ENCODE peak calls at places on chromosomes 13 and 19, in seven cellular contexts. K is IMR-90, Z is mesendoderm, B is neuronal stem cell, E is mesenchymal stem cell, J is H1, U is trophoblast cell. C is an unnamed sample.

GRCh38 chr13:99968521-99969367 is 2.8 kb downstream of the ZIC5 start:
- DNase-seq in K (no peak), Z (peak; percentile 79), B (no peak), E (no peak), J (no peak), U (no peak), C (peak; percentile 39)

GRCh38 chr19:13428352-13428751 is 77.9 kb downstream of the CACNA1A start:
- DNase-seq in K (peak; percentile 17), Z (peak; percentile 33), B (no peak), E (no peak), J (no peak), U (no peak), C (peak; percentile 38)

GRCh38 chr19:7916137-7916907 is 1.7 kb downstream of the TGFBR3L start:
- DNase-seq in K (no peak), Z (peak; percentile 29), B (no peak), E (peak; percentile 23), J (no peak), U (no peak), C (peak; percentile 59)

GRCh38 chr19:57720878-57721277 is 6.5 kb downstream of the ZNF671 start:
- DNase-seq in K (no peak), Z (no peak), B (no peak), E (no peak), J (no peak), U (no peak), C (no peak)

GRCh38 chr13:61700663-61701062 is 285.0 kb upstream of the PCDH20 start:
- DNase-seq in K (no peak), Z (no peak), B (no peak), E (no peak), J (no peak), U (no peak), C (no peak)

GRCh38 chr19:14146789-14147216 is 10.4 kb upstream of the ASF1B start:
- DNase-seq in K (peak; percentile 84), Z (no peak), B (no peak), E (peak; percentile 65), J (no peak), U (peak; percentile 88), C (no peak)

GRCh38 chr13:109380457-109380856 is 405.9 kb downstream of the IRS2 start:
- DNase-seq in K (no peak), Z (no peak), B (no peak), E (no peak), J (no peak), U (no peak), C (no peak)

GRCh38 chr13:106721599-106721998 is 153.7 kb upstream of the ARGLU1 start:
- DNase-seq in K (no peak), Z (no peak), B (no peak), E (no peak), J (no peak), U (no peak), C (no peak)

GRCh38 chr19:28449803-28450202 is 763.1 kb downstream of the UQCRFS1 start:
- DNase-seq in K (no peak), Z (no peak), B (no peak), E (no peak), J (no peak), U (no peak), C (no peak)

GRCh38 chr19:751501-752341 is 809 bp downstream of the MISP start:
- DNase-seq in K (peak; percentile 87), Z (peak; percentile 44), B (no peak), E (peak; percentile 88), J (no peak), U (peak; percentile 67), C (peak; percentile 31)

GRCh38 chr13:53732664-53733063 is 704.1 kb downstream of the OLFM4 start:
- DNase-seq in K (no peak), Z (no peak), B (no peak), E (no peak), J (no peak), U (no peak), C (no peak)

GRCh38 chr13:110186221-110186838 is 120.6 kb downstream of the COL4A1 start:
- DNase-seq in K (no peak), Z (peak; percentile 84), B (no peak), E (no peak), J (no peak), U (no peak), C (no peak)

GRCh38 chr19:20513179-20513934 is 52.2 kb downstream of the ZNF737 start:
- DNase-seq in K (no peak), Z (peak; percentile 38), B (no peak), E (no peak), J (no peak), U (no peak), C (no peak)

GRCh38 chr19:35468637-35469036 is 20.6 kb downstream of the FFAR2 start:
- DNase-seq in K (no peak), Z (peak; percentile 81), B (no peak), E (peak; percentile 33), J (no peak), U (no peak), C (peak; percentile 70)

GRCh38 chr19:57830071-57830602 is at the start of gene ZNF587B:
- DNase-seq in K (peak; percentile 74), Z (peak; percentile 100), B (peak; percentile 85), E (peak; percentile 88), J (peak; percentile 77), U (peak; percentile 98), C (peak; percentile 96)

GRCh38 chr19:16025108-16026101 is 50.9 kb upstream of the TPM4 start:
- DNase-seq in K (peak; percentile 70), Z (peak; percentile 54), B (no peak), E (peak; percentile 31), J (no peak), U (peak; percentile 42), C (peak; percentile 82)

GRCh38 chr19:16670291-16670690 is 9.4 kb downstream of the TMEM38A start:
- DNase-seq in K (no peak), Z (no peak), B (no peak), E (no peak), J (no peak), U (peak; percentile 40), C (no peak)

GRCh38 chr13:92807343-92807742 is 419.3 kb upstream of the GPC6 start:
- DNase-seq in K (peak; percentile 26), Z (no peak), B (no peak), E (no peak), J (no peak), U (no peak), C (no peak)

GRCh38 chr19:46674416-46675178 is 13.6 kb upstream of the DACT3 start:
- DNase-seq in K (peak; percentile 7), Z (peak; percentile 87), B (no peak), E (no peak), J (no peak), U (no peak), C (peak; percentile 94)

GRCh38 chr19:50629801-50630200 is 9.9 kb downstream of the SYT3 start:
- DNase-seq in K (no peak), Z (no peak), B (no peak), E (no peak), J (no peak), U (no peak), C (no peak)

GRCh38 chr19:6801397-6802086 is 29.0 kb downstream of the VAV1 start:
- DNase-seq in K (no peak), Z (peak; percentile 62), B (no peak), E (no peak), J (no peak), U (peak; percentile 11), C (peak; percentile 73)
- H3K23ac ChIP-seq in K (no peak overlapping the region), Z (no peak overlapping the region), B (no peak overlapping the region), E (no peak overlapping the region), J (no peak overlapping the region), U (no peak overlapping the region), C (no peak overlapping the region)

GRCh38 chr13:52104624-52105023 is 24.2 kb downstream of the NEK5 start:
- DNase-seq in K (peak; percentile 7), Z (no peak), B (no peak), E (no peak), J (no peak), U (no peak), C (no peak)

GRCh38 chr13:52109096-52109495 is 19.8 kb downstream of the NEK5 start:
- DNase-seq in K (no peak), Z (peak; percentile 45), B (no peak), E (no peak), J (no peak), U (no peak), C (no peak)

GRCh38 chr13:52103386-52103785 is 25.5 kb downstream of the NEK5 start:
- DNase-seq in K (no peak), Z (no peak), B (no peak), E (no peak), J (no peak), U (peak; percentile 51), C (no peak)

DNA sequence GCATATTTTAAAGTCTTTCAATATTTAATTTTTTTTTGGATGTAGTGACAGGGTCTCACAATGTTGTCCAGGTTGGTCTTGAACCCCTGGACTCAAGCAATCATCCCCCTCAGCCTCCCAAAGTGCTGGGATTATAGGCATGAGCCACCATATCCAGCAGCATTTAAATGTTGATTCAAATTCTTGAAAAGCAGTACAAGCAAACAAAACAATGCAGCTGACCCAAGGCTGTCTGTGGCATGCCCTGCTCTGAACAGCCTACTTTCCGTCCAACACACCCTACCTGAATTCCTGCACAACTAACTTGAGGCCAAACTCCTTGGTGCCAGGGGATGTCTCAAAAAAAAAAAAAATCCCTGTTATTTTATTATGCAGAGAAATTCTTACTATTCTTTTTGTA is 23.0 kb downstream of the NEK5 start:
- DNase-seq in K (no peak), Z (no peak), B (no peak), E (no peak), J (no peak), U (no peak), C (no peak)
- H3K4ac ChIP-seq in K (no peak overlapping the region), Z (no peak overlapping the region), B (no peak overlapping the region), E (no peak overlapping the region), J (no peak overlapping the region), U (no peak overlapping the region), C (no peak overlapping the region)

DNA sequence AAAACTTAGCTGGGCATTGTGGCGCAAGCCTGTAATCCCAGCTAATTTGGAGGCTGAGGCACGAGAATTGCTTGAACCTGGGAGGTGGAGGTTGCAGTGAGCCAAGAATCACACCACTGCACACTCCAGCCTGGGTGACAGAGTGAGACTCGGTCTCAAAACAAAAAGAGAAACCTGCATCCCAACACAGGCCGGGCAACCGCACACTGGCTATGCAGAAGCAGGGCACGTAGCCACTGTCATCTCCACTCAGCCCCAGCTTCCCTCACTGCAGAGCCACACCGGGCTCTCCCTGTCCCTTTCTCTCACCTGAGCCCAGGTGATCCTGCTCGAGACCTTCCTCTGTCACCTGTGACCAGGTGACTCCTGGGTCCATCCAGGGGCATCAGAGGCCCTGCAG is 11.7 kb downstream of the ELL start:
- DNase-seq in K (no peak), Z (no peak), B (no peak), E (no peak), J (no peak), U (no peak), C (no peak)
- H3K23ac ChIP-seq in K (no peak overlapping the region), Z (no peak overlapping the region), B (no peak overlapping the region), E (no peak overlapping the region), J (no peak overlapping the region), U (no peak overlapping the region), C (no peak overlapping the region)

DNA sequence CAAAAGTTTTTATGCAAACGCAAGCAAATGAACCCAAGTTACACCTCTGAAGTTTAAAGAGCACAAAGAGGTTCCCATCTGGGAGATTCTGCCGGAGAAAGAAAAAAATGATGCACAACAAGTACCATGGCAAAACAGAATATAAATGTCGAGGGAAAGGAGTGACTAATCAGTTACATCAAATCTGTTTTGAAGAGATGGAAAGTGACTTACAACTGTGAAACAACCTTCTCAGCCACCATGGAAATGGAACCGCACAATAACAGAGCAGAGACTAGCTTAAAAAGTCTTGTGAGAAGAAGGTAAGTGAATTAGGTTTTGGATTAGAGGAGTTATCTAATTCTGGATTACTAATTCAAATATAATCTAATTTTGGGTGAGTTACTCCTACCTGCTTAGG is 2.4 kb downstream of the HSPH1 start:
- DNase-seq in K (peak; percentile 7), Z (no peak), B (no peak), E (no peak), J (no peak), U (no peak), C (no peak)
- H3K4ac ChIP-seq in K (no peak overlapping the region), Z (no peak overlapping the region), B (no peak overlapping the region), E (no peak overlapping the region), J (no peak overlapping the region), U (peak overlapping the region; percentile 75), C (no peak overlapping the region)

C was measured in H9.